ENCODE peak calls at places on chromosome 6, in four cellular contexts. Z is GM12865, A is epithelial cell of proximal tubule, K is brain microvascular endothelial cell. N is an unnamed sample.

GRCh38 chr6:4994741-4995140 is 9.1 kb downstream of the RPP40 start:
- DNase-seq in Z (no peak), K (no peak), A (no peak), N (no peak)

GRCh38 chr6:107237992-107238660 is 122.8 kb upstream of the BEND3 start:
- DNase-seq in K (peak), A (no peak), Z (no peak), N (no peak)

GRCh38 chr6:90028995-90029635 is 134.8 kb downstream of the GJA10 start:
- DNase-seq in Z (no peak), K (no peak), A (no peak), N (no peak)

GRCh38 chr6:105302617-105303128 is 100.2 kb downstream of the PREP start:
- DNase-seq in Z (no peak), A (no peak), K (no peak), N (no peak)

GRCh38 chr6:148745926-148746325 is 904 bp upstream of the UST start:
- DNase-seq in A (no peak), K (no peak), Z (no peak), N (no peak)

GRCh38 chr6:100573169-100573568 is 108.4 kb upstream of the SIM1 start:
- DNase-seq in K (peak), A (no peak), Z (peak), N (no peak)

GRCh38 chr6:87747646-87748045 is 45.6 kb upstream of the AKIRIN2 start:
- DNase-seq in A (no peak), Z (peak), K (no peak), N (no peak)

GRCh38 chr6:137092018-137092417 is 47.3 kb upstream of the IL20RA start:
- DNase-seq in Z (no peak), K (no peak), A (no peak), N (no peak)

GRCh38 chr6:45024610-45025009 is 303.5 kb upstream of the RUNX2 start:
- DNase-seq in K (no peak), Z (no peak), A (no peak), N (no peak)

GRCh38 chr6:43714311-43715055 is 26.9 kb upstream of the MRPS18A start:
- DNase-seq in Z (peak), A (no peak), K (no peak), N (no peak)

GRCh38 chr6:40542175-40542764 is 44.9 kb downstream of the LRFN2 start:
- DNase-seq in K (no peak), Z (no peak), A (no peak), N (no peak)

GRCh38 chr6:115830895-115831294 is 229.8 kb downstream of the FRK start:
- DNase-seq in K (peak), Z (peak), A (no peak), N (peak)

GRCh38 chr6:47235964-47236760 is 73.5 kb downstream of the TNFRSF21 start:
- DNase-seq in Z (peak), K (no peak), A (no peak), N (no peak)

GRCh38 chr6:139336488-139336887 is 38.0 kb downstream of the CITED2 start:
- DNase-seq in A (no peak), Z (peak), K (no peak), N (no peak)

GRCh38 chr6:134079406-134079921 is 27.0 kb upstream of the SLC2A12 start:
- DNase-seq in A (no peak), K (no peak), Z (peak), N (no peak)

GRCh38 chr6:30601436-30601814 is 15.6 kb downstream of the PPP1R10 start:
- DNase-seq in A (no peak), Z (no peak), K (no peak), N (no peak)

GRCh38 chr6:128112494-128112893 is 211.6 kb upstream of the THEMIS start:
- DNase-seq in A (no peak), Z (no peak), K (no peak), N (no peak)

GRCh38 chr6:7919871-7920270 is 9.3 kb upstream of the TXNDC5 start:
- DNase-seq in K (no peak), Z (no peak), A (peak), N (peak)

GRCh38 chr6:67606905-67607828 is 1027.9 kb upstream of the ADGRB3 start:
- DNase-seq in Z (no peak), A (no peak), K (peak), N (no peak)

GRCh38 chr6:129175066-129175465 is 292.1 kb downstream of the LAMA2 start:
- DNase-seq in Z (no peak), A (no peak), K (no peak), N (no peak)

GRCh38 chr6:44641344-44641743 is 253.8 kb downstream of the CDC5L start:
- DNase-seq in A (no peak), Z (no peak), K (peak), N (no peak)

GRCh38 chr6:74551896-74552295 is 654.0 kb downstream of the COL12A1 start:
- DNase-seq in Z (no peak), K (no peak), A (no peak), N (no peak)

GRCh38 chr6:43829470-43829869 is 59.5 kb downstream of the VEGFA start:
- DNase-seq in A (no peak), Z (no peak), K (no peak), N (no peak)

N was measured in kidney epithelial cell.